ENCODE peak calls at places on chromosomes 12 and 14, in five cellular contexts. T is GM23338, P is K562, Y is A549, E is GM12878. U is an unnamed sample.

GRCh38 chr14:31559939-31560338 is 1.3 kb upstream of the NUBPL start:
- DNase-seq in T (no peak), P (no peak), Y (no peak), E (no peak), U (no peak)

GRCh38 chr12:131855521-131856142 is 27.4 kb downstream of the MMP17 start:
- DNase-seq in T (no peak), P (no peak), Y (no peak), E (no peak), U (no peak)

GRCh38 chr12:52791271-52792184 is 4.4 kb downstream of the KRT3 start:
- DNase-seq in T (no peak), P (no peak), Y (no peak), E (no peak), U (no peak)

GRCh38 chr14:79627058-79627457 is 584.2 kb downstream of the DIO2 start:
- DNase-seq in T (no peak), P (no peak), Y (no peak), E (no peak), U (no peak)

GRCh38 chr14:95220663-95221231 is 63.4 kb upstream of the DICER1 start:
- DNase-seq in T (peak; percentile 17), P (no peak), Y (no peak), E (no peak), U (no peak)

GRCh38 chr12:92886131-92886530 is 43.0 kb downstream of the EEA1 start:
- DNase-seq in T (peak; percentile 17), P (no peak), Y (no peak), E (no peak), U (peak; percentile 28)

GRCh38 chr14:94612174-94612573 is at the start of gene SERPINA3:
- DNase-seq in T (no peak), P (no peak), Y (no peak), E (no peak), U (peak; percentile 91)

GRCh38 chr12:67410246-67410645 is 141.1 kb downstream of the CAND1 start:
- DNase-seq in T (no peak), P (no peak), Y (no peak), E (no peak), U (no peak)

GRCh38 chr12:111767362-111768158 is 827 bp downstream of the ALDH2 start:
- DNase-seq in T (peak; percentile 58), P (no peak), Y (peak; percentile 53), E (no peak), U (peak; percentile 31)

GRCh38 chr14:99320105-99320572 is 48.1 kb upstream of the BCL11B start:
- DNase-seq in T (peak; percentile 84), P (peak; percentile 78), Y (peak; percentile 77), E (peak; percentile 39), U (peak; percentile 29)

GRCh38 chr12:114998118-114998771 is 314.3 kb upstream of the TBX3 start:
- DNase-seq in T (no peak), P (no peak), Y (no peak), E (no peak), U (no peak)

GRCh38 chr14:58298477-58298879 is at the start of gene ARID4A:
- DNase-seq in T (no peak), P (no peak), Y (no peak), E (no peak), U (no peak)

GRCh38 chr12:77608157-77608755 is 222.4 kb upstream of the NAV3 start:
- DNase-seq in T (no peak), P (no peak), Y (no peak), E (no peak), U (no peak)

GRCh38 chr12:27085654-27086053 is 3.3 kb upstream of the C12orf71 start:
- DNase-seq in T (no peak), P (no peak), Y (no peak), E (no peak), U (no peak)

GRCh38 chr14:104142136-104143041 is 4.0 kb downstream of the KIF26A start:
- DNase-seq in T (no peak), P (no peak), Y (no peak), E (no peak), U (no peak)

GRCh38 chr12:109098142-109098652 is 800 bp downstream of the UNG start:
- DNase-seq in T (no peak), P (no peak), Y (peak; percentile 22), E (no peak), U (no peak)

GRCh38 chr14:89673499-89674225 is 256.6 kb upstream of the FOXN3 start:
- DNase-seq in T (no peak), P (no peak), Y (no peak), E (no peak), U (no peak)

GRCh38 chr12:91743727-91744126 is 401.9 kb downstream of the BTG1 start:
- DNase-seq in T (no peak), P (no peak), Y (no peak), E (no peak), U (no peak)

GRCh38 chr14:55373784-55374725 is 37.6 kb downstream of the ATG14 start:
- DNase-seq in T (no peak), P (no peak), Y (no peak), E (peak; percentile 20), U (no peak)

GRCh38 chr12:52210925-52211650 is 19.3 kb upstream of the KRT80 start:
- DNase-seq in T (no peak), P (no peak), Y (no peak), E (no peak), U (no peak)

GRCh38 chr12:7180685-7181084 is 8.8 kb upstream of the PEX5 start:
- DNase-seq in T (no peak), P (no peak), Y (no peak), E (no peak), U (no peak)

GRCh38 chr12:70920251-70920851 is at the start of gene PTPRR:
- DNase-seq in T (peak; percentile 81), P (no peak), Y (no peak), E (no peak), U (no peak)

GRCh38 chr14:85752179-85752578 is 222.2 kb downstream of the FLRT2 start:
- DNase-seq in T (no peak), P (no peak), Y (no peak), E (no peak), U (no peak)

GRCh38 chr12:13628067-13628466 is 353.3 kb downstream of the GRIN2B start:
- DNase-seq in T (peak; percentile 12), P (no peak), Y (no peak), E (no peak), U (no peak)

GRCh38 chr12:78392918-78393317 is 471.7 kb upstream of the SYT1 start:
- DNase-seq in T (no peak), P (no peak), Y (no peak), E (no peak), U (no peak)

GRCh38 chr14:70425349-70425748 is 8.5 kb upstream of the SYNJ2BP start:
- DNase-seq in T (no peak), P (no peak), Y (no peak), E (no peak), U (no peak)

GRCh38 chr12:10247659-10248058 is 35.0 kb downstream of the GABARAPL1 start:
- DNase-seq in T (no peak), P (no peak), Y (no peak), E (no peak), U (no peak)

GRCh38 chr12:48980953-48981756 is 3.0 kb downstream of the WNT1 start:
- DNase-seq in T (peak; percentile 67), P (peak; percentile 51), Y (peak; percentile 66), E (no peak), U (no peak)

DNA sequence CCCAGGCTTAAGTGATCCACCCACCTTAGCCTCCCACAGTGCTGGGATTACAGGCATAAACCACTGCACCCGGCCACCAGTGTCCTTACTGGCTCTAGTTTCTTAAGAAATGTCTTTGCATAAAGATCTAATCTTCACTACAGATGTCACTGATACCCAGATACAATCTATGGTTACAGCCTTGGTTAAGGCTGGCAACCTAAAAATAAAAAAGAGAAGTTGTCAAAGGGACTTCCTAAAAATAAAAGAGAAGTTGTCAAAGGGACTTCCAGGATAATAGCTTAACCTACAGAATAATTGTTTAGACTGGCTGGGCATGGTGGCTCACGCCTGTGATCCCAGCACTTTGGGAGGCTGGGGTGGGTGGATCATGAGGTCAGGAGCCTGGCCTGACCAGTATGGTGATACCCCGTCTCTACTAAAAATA is 27.6 kb downstream of the ETFBKMT start:
- DNase-seq in T (no peak), P (no peak), Y (no peak), E (peak; percentile 66), U (no peak)
- H3K4me2 ChIP-seq in T (no peak overlapping the region), P (no peak overlapping the region), Y (no peak overlapping the region), E (peak overlapping the region; percentile 63), U (no peak overlapping the region)

GRCh38 chr12:63895841-63896240 is 51.3 kb downstream of the SRGAP1 start:
- DNase-seq in T (no peak), P (no peak), Y (no peak), E (no peak), U (no peak)
- TF ChIP-seq JUNB in T (no peak), P (no peak), Y (no peak), E (no peak), U (no peak)

GRCh38 chr14:92108345-92109254 is 2.2 kb upstream of the ATXN3 start:
- DNase-seq in T (peak; percentile 84), P (peak; percentile 57), Y (no peak), E (no peak), U (peak; percentile 73)
- H3K4me2 ChIP-seq in T (peak overlapping the region; percentile 43), P (peak overlapping the region; percentile 86), Y (no peak overlapping the region), E (peak overlapping the region; percentile 36), U (peak overlapping the region; percentile 77)

GRCh38 chr12:8692573-8692972 is 5.2 kb upstream of the RIMKLB start:
- DNase-seq in T (peak; percentile 92), P (peak; percentile 34), Y (no peak), E (no peak), U (no peak)

GRCh38 chr12:8697476-8698131 is at the start of gene RIMKLB:
- DNase-seq in T (peak; percentile 92), P (peak; percentile 81), Y (peak; percentile 71), E (no peak), U (no peak)

GRCh38 chr12:8697120-8697475 is 693 bp upstream of the RIMKLB start:
- DNase-seq in T (peak; percentile 79), P (peak; percentile 20), Y (no peak), E (no peak), U (no peak)

GRCh38 chr12:8696402-8697100 is 1.2 kb upstream of the RIMKLB start:
- DNase-seq in T (peak; percentile 54), P (no peak), Y (no peak), E (no peak), U (no peak)

DNA sequence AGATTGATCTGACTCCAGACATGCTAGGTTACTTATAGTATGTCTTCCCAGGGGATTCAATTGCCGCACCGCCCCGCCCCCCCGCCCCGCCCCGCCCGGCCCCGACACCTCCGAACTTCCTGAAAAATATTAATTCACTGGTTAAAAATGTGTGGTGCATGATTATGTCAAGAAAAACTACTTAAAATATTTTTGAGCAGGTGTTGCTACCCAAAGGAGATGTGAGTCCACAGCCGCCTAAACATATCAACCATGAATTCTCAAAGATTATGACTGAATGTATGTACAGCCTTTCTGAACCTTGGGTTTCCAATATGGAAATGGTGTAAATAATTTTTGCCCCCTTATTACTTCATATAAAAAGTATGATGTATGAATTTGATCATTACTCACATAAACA is 2.7 kb upstream of the RIMKLB start:
- DNase-seq in T (no peak), P (no peak), Y (no peak), E (no peak), U (no peak)
- TF ChIP-seq JUNB in T (no peak), P (no peak), Y (no peak), E (no peak), U (no peak)

U was measured in HepG2.